ENCODE peak calls at places on chromosomes 5 and 9, in four cellular contexts. E is K562, F is HL-60, D is GM12878. P is an unnamed sample.

GRCh38 chr5:113038714-113039113 is 62.1 kb downstream of the DCP2 start:
- DNase-seq in F (no peak), E (no peak), D (no peak), P (no peak)

GRCh38 chr5:29197636-29198035 is 1995.8 kb upstream of the CDH6 start:
- DNase-seq in F (no peak), E (no peak), D (no peak), P (no peak)

GRCh38 chr5:2688586-2688985 is 62.9 kb downstream of the IRX2 start:
- DNase-seq in E (no peak), F (no peak), D (no peak), P (no peak)

GRCh38 chr9:99105152-99106043 is 485 bp downstream of the TGFBR1 start:
- DNase-seq in F (no peak), D (no peak), E (peak; percentile 71), P (peak; percentile 60)

GRCh38 chr5:155926011-155926410 is 401.0 kb upstream of the SGCD start:
- DNase-seq in E (no peak), F (no peak), D (no peak), P (no peak)

GRCh38 chr5:51225671-51226419 is 157.4 kb upstream of the ISL1 start:
- DNase-seq in F (no peak), D (no peak), E (no peak), P (no peak)

GRCh38 chr5:172173771-172174170 is 14.3 kb downstream of the STK10 start:
- DNase-seq in D (no peak), E (no peak), F (peak; percentile 63), P (no peak)

GRCh38 chr5:168976311-168976893 is 324.5 kb downstream of the SLIT3 start:
- DNase-seq in D (no peak), E (no peak), F (no peak), P (no peak)

GRCh38 chr9:37683531-37684371 is 33.0 kb downstream of the FRMPD1 start:
- DNase-seq in E (no peak), D (no peak), F (no peak), P (no peak)

GRCh38 chr5:16768184-16768583 is 151.4 kb upstream of the RETREG1 start:
- DNase-seq in D (no peak), E (no peak), F (no peak), P (no peak)

GRCh38 chr9:84849049-84849448 is 179.5 kb downstream of the NTRK2 start:
- DNase-seq in E (no peak), F (no peak), D (no peak), P (no peak)

GRCh38 chr5:179378116-179378440 is 32.8 kb upstream of the ADAMTS2 start:
- DNase-seq in D (no peak), E (no peak), F (no peak), P (no peak)
- TF ChIP-seq SPI1 in D (no peak), E (no peak), F (no peak), P (no peak)

GRCh38 chr9:135400496-135400895 is 79.1 kb upstream of the PPP1R26 start:
- DNase-seq in F (no peak), E (no peak), D (no peak), P (no peak)

GRCh38 chr9:135402739-135403695 is 76.6 kb upstream of the PPP1R26 start:
- DNase-seq in F (no peak), D (no peak), E (no peak), P (no peak)

GRCh38 chr9:135403733-135404450 is 75.7 kb upstream of the PPP1R26 start:
- DNase-seq in D (no peak), F (no peak), E (no peak), P (no peak)

GRCh38 chr9:135401218-135401617 is 78.4 kb upstream of the PPP1R26 start:
- DNase-seq in F (no peak), D (no peak), E (no peak), P (no peak)

DNA sequence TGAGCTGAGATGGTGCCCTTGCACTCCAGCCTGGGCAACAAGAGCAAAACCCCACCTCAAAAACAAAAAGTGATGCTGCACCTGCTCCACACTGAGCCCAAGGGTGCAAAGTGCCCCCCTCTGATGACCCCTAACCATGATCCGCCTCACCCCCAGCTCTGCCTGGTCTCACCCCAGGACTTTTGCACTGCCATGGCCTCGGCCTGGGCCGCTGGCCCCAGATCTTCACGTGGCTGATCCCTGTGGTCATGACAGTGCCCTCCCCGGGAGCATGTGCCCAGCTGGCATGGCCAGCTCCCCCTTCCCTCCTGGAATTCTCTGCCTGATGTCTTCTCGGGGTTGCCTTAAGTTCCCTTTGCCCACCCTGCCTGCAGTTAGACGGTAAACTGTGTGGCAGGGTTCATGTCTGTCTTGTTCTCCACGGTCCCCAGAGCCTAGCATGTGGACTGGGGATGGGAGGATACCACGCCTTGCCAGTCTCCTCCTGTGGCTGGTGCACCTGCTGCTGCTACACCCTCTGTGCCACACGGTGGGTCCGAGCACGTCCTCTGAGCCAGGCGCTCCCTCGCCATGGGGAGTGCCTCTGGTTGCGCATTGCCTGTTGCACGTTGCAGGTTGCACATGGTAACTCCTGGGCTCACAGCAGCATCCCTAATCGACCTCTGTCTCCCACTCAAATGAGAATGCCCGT is 77.4 kb upstream of the PPP1R26 start:
- DNase-seq in E (no peak), F (no peak), D (no peak), P (no peak)
- TF ChIP-seq SPI1 in E (no peak), F (no peak), D (no peak), P (no peak)

GRCh38 chr5:72281764-72282499 is 38.1 kb downstream of the MRPS27 start:
- DNase-seq in F (no peak), D (no peak), E (peak; percentile 64), P (no peak)
- TF ChIP-seq SPI1 in F (no peak), D (no peak), E (no peak), P (no peak)

GRCh38 chr9:33151007-33151557 is 16.1 kb downstream of the B4GALT1 start:
- DNase-seq in F (no peak), D (no peak), E (peak; percentile 68), P (no peak)
- TF ChIP-seq SPI1 in F (peak; percentile 60), D (no peak), E (peak; percentile 77), P (peak; percentile 47)

GRCh38 chr9:114898741-114899140 is 31.6 kb downstream of the TNFSF8 start:
- DNase-seq in F (peak; percentile 28), E (no peak), D (no peak), P (peak; percentile 10)
- TF ChIP-seq SPI1 in F (peak; percentile 58), E (no peak), D (no peak), P (no peak)